ENCODE peak calls at places on chromosome 12, in six cellular contexts. M, H, X, L, Y and K are unnamed samples.

GRCh38 chr12:110109037-110109836 is 14.9 kb upstream of the IFT81 start:
- DNase-seq in X (peak), M (peak), Y (peak), L (peak), H (peak), K (no peak)

GRCh38 chr12:117986705-117987469 is 18.1 kb upstream of the KSR2 start:
- DNase-seq in Y (no peak), M (no peak), L (no peak), H (no peak), X (no peak), K (no peak)

GRCh38 chr12:27651201-27651600 is 45.0 kb upstream of the REP15 start:
- DNase-seq in X (no peak), M (no peak), Y (no peak), H (no peak), L (no peak), K (no peak)

GRCh38 chr12:70571705-70572269 is 65.4 kb downstream of the PTPRB start:
- DNase-seq in L (no peak), X (no peak), M (no peak), H (no peak), Y (no peak), K (no peak)

GRCh38 chr12:111268738-111269572 is 99.9 kb downstream of the PHETA1 start:
- DNase-seq in H (no peak), L (no peak), M (no peak), Y (no peak), X (no peak), K (no peak)

GRCh38 chr12:13124661-13125505 is 21.4 kb upstream of the GSG1 start:
- DNase-seq in L (no peak), Y (no peak), H (no peak), M (no peak), X (no peak), K (no peak)

GRCh38 chr12:3262466-3262865 is 185.3 kb downstream of the TSPAN9 start:
- DNase-seq in L (no peak), Y (no peak), M (no peak), X (no peak), H (no peak), K (no peak)

GRCh38 chr12:40971911-40972310 is 216.2 kb upstream of the PDZRN4 start:
- DNase-seq in M (no peak), H (no peak), Y (no peak), L (no peak), X (no peak), K (no peak)

GRCh38 chr12:57803317-57803893 is 15.1 kb downstream of the AVIL start:
- DNase-seq in X (peak), Y (no peak), M (no peak), L (peak), H (no peak), K (no peak)

GRCh38 chr12:108768591-108769500 is 37.5 kb upstream of the CORO1C start:
- DNase-seq in H (peak), Y (no peak), M (peak), L (peak), X (peak), K (peak)

GRCh38 chr12:96350982-96351381 is 49.3 kb downstream of the CDK17 start:
- DNase-seq in H (no peak), M (no peak), X (no peak), Y (no peak), L (no peak), K (no peak)

GRCh38 chr12:42236017-42236416 is 2.0 kb downstream of the YAF2 start:
- DNase-seq in L (no peak), X (no peak), Y (no peak), H (no peak), M (no peak), K (no peak)

GRCh38 chr12:19873146-19873545 is 433.9 kb downstream of the AEBP2 start:
- DNase-seq in M (no peak), L (no peak), X (no peak), H (no peak), Y (no peak), K (no peak)

GRCh38 chr12:12723147-12723680 is 6.0 kb downstream of the CDKN1B start:
- DNase-seq in L (no peak), M (no peak), H (no peak), Y (no peak), X (no peak), K (no peak)

GRCh38 chr12:114738460-114739184 is 54.6 kb upstream of the TBX3 start:
- DNase-seq in L (no peak), X (no peak), H (no peak), Y (no peak), M (no peak), K (no peak)

GRCh38 chr12:6818246-6819006 is 3.2 kb upstream of the GPR162 start:
- DNase-seq in M (no peak), X (no peak), H (peak), L (no peak), Y (no peak), K (no peak)

GRCh38 chr12:50024804-50025186 is 499 bp downstream of the RACGAP1 start:
- DNase-seq in H (no peak), L (no peak), Y (no peak), X (no peak), M (no peak), K (no peak)

GRCh38 chr12:51631021-51631420 is 40.0 kb downstream of the SCN8A start:
- DNase-seq in H (no peak), Y (no peak), X (no peak), L (no peak), M (no peak), K (no peak)

GRCh38 chr12:49962861-49963765 is 1.4 kb downstream of the AQP5 start:
- DNase-seq in X (peak), Y (peak), H (peak), M (no peak), L (peak), K (no peak)

GRCh38 chr12:27822076-27822712 is 42.2 kb upstream of the MANSC4 start:
- DNase-seq in H (no peak), L (no peak), X (no peak), Y (no peak), M (no peak), K (peak)

GRCh38 chr12:114092981-114093380 is 126.9 kb upstream of the RBM19 start:
- DNase-seq in Y (no peak), X (no peak), H (no peak), M (no peak), L (no peak), K (no peak)

GRCh38 chr12:10457760-10458159 is 4.6 kb upstream of the KLRC1 start:
- DNase-seq in L (no peak), H (no peak), X (no peak), M (no peak), Y (no peak), K (no peak)

GRCh38 chr12:129902371-129903091 is 1.3 kb downstream of the TMEM132D start:
- DNase-seq in M (no peak), H (no peak), L (no peak), Y (no peak), X (no peak), K (no peak)

GRCh38 chr12:110104188-110104969 is 19.8 kb upstream of the IFT81 start:
- DNase-seq in H (no peak), X (no peak), L (no peak), Y (no peak), M (peak), K (no peak)

GRCh38 chr12:56451147-56451546 is 1.9 kb upstream of the TIMELESS start:
- DNase-seq in H (no peak), X (no peak), L (no peak), Y (no peak), M (no peak), K (no peak)

GRCh38 chr12:28787151-28787550 is 361.9 kb upstream of the FAR2 start:
- DNase-seq in X (no peak), M (no peak), L (no peak), H (no peak), Y (no peak), K (no peak)

DNA sequence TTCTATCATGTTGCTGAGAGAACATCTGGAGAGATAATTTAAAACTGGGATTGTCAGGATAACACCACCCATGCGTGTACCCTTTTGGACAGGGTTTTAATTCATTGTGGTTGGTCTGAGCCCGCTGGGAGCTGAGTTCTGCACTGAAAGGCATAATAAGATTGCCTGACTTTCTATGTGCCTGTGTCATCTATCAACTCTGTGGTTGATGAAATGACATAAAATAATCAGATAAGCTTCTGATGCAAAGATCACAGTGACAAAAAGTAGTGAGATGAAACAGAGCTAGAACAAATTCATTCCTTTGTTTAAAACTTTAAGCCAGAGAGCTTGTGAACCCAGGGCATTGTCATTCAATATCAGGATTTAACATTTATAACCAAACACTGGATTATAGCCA is 98.7 kb downstream of the BBS10 start:
- DNase-seq in L (no peak), H (no peak), Y (no peak), M (no peak), X (no peak), K (no peak)
- TF ChIP-seq POLR2AphosphoS5 in L (no peak), H (no peak), Y (no peak), M (no peak), X (no peak), K (no peak)

GRCh38 chr12:32120419-32120818 is 13.8 kb downstream of the BICD1 start:
- DNase-seq in X (no peak), H (no peak), L (no peak), Y (no peak), M (no peak), K (no peak)

GRCh38 chr12:32118806-32119205 is 12.2 kb downstream of the BICD1 start:
- DNase-seq in H (no peak), Y (no peak), L (no peak), M (no peak), X (no peak), K (no peak)

GRCh38 chr12:32110942-32111341 is 4.3 kb downstream of the BICD1 start:
- DNase-seq in M (no peak), H (no peak), Y (no peak), X (no peak), L (no peak), K (no peak)

GRCh38 chr12:32116897-32117296 is 10.2 kb downstream of the BICD1 start:
- DNase-seq in L (no peak), Y (no peak), M (no peak), X (no peak), H (no peak), K (no peak)

GRCh38 chr12:32115404-32116104 is 8.9 kb downstream of the BICD1 start:
- DNase-seq in H (peak), X (peak), Y (peak), M (peak), L (peak), K (no peak)
- TF ChIP-seq POLR2A in H (no peak), X (no peak), Y (no peak), M (no peak), L (no peak), K (no peak)

GRCh38 chr12:101697930-101698781 is 716 bp downstream of the CHPT1 start:
- DNase-seq in H (peak), L (peak), Y (no peak), X (peak), M (peak), K (peak)
- TF ChIP-seq POLR2AphosphoS5 in H (peak), L (peak), Y (peak), X (peak), M (peak), K (no peak)

GRCh38 chr12:65168606-65169310 is 625 bp upstream of the LEMD3 start:
- DNase-seq in Y (no peak), X (no peak), L (no peak), H (no peak), M (no peak), K (no peak)

GRCh38 chr12:65171870-65172269 is 2.5 kb downstream of the LEMD3 start:
- DNase-seq in L (no peak), H (no peak), Y (no peak), X (no peak), M (no peak), K (no peak)

GRCh38 chr12:65170245-65170881 is 980 bp downstream of the LEMD3 start:
- DNase-seq in M (peak), Y (peak), X (peak), L (peak), H (peak), K (no peak)

GRCh38 chr12:65171073-65171472 is 1.7 kb downstream of the LEMD3 start:
- DNase-seq in Y (no peak), H (no peak), L (no peak), M (no peak), X (no peak), K (no peak)

GRCh38 chr12:65169311-65170244 is at the start of gene LEMD3:
- DNase-seq in X (peak), L (peak), M (peak), H (peak), Y (peak), K (peak)
- TF ChIP-seq POLR2A in X (peak), L (peak), M (peak), H (peak), Y (peak), K (peak)

GRCh38 chr12:80946591-80946990 is 8.9 kb upstream of the LIN7A start:
- DNase-seq in M (no peak), Y (no peak), X (no peak), L (no peak), H (no peak), K (no peak)
- TF ChIP-seq POLR2AphosphoS5 in M (no peak), Y (no peak), X (no peak), L (no peak), H (no peak), K (no peak)